ENCODE peak calls at places on chromosomes 7 and 10, in seven cellular contexts. One of them, this sample, is unnamed.
A peak's percentile ranks its signal among the peaks of the same experiment; 100 is the strongest.

GRCh38 chr10:93186631-93187030 is 112.9 kb downstream of the CYP26A1 start:
- DNase-seq in activated CD4-positive, alpha-beta T cell treated with anti-CD3 and anti-CD28 coated beads, Interleukin-2, amount 50 U/mL, for 1 hour: no peak
- DNase-seq in NCI-H1105: no peak
- DNase-seq in HT-29: no peak
- DNase-seq in OCI-LY7: no peak
- DNase-seq in stimulated activated CD4-positive, alpha-beta T cell treated with anti-CD3 and anti-CD28 coated beads, TNF-alpha, amount 100 ng/mL, for 24 hours: no peak
- DNase-seq in pancreas: no peak
- DNase-seq in this sample: no peak

GRCh38 chr7:152140067-152140466 is 114.6 kb downstream of the GALNT11 start:
- DNase-seq in activated CD4-positive, alpha-beta T cell treated with anti-CD3 and anti-CD28 coated beads, Interleukin-2, amount 50 U/mL, for 1 hour: no peak
- DNase-seq in NCI-H1105: no peak
- DNase-seq in HT-29: no peak
- DNase-seq in OCI-LY7: no peak
- DNase-seq in stimulated activated CD4-positive, alpha-beta T cell treated with anti-CD3 and anti-CD28 coated beads, TNF-alpha, amount 100 ng/mL, for 24 hours: no peak
- DNase-seq in pancreas: no peak
- DNase-seq in this sample: no peak

GRCh38 chr7:40095695-40096327 is 38.6 kb downstream of the MPLKIP start:
- DNase-seq in activated CD4-positive, alpha-beta T cell treated with anti-CD3 and anti-CD28 coated beads, Interleukin-2, amount 50 U/mL, for 1 hour: no peak
- DNase-seq in NCI-H1105: no peak
- DNase-seq in HT-29: no peak
- DNase-seq in OCI-LY7: no peak
- DNase-seq in stimulated activated CD4-positive, alpha-beta T cell treated with anti-CD3 and anti-CD28 coated beads, TNF-alpha, amount 100 ng/mL, for 24 hours: no peak
- DNase-seq in pancreas: no peak
- DNase-seq in this sample: no peak

GRCh38 chr10:103709341-103709920 is 145.9 kb downstream of the SH3PXD2A start:
- DNase-seq in activated CD4-positive, alpha-beta T cell treated with anti-CD3 and anti-CD28 coated beads, Interleukin-2, amount 50 U/mL, for 1 hour: no peak
- DNase-seq in NCI-H1105: no peak
- DNase-seq in HT-29: no peak
- DNase-seq in OCI-LY7: no peak
- DNase-seq in stimulated activated CD4-positive, alpha-beta T cell treated with anti-CD3 and anti-CD28 coated beads, TNF-alpha, amount 100 ng/mL, for 24 hours: no peak
- DNase-seq in pancreas: no peak
- DNase-seq in this sample: no peak

GRCh38 chr7:51316666-51317581 is at the start of gene COBL:
- DNase-seq in activated CD4-positive, alpha-beta T cell treated with anti-CD3 and anti-CD28 coated beads, Interleukin-2, amount 50 U/mL, for 1 hour: no peak
- DNase-seq in NCI-H1105: no peak
- DNase-seq in HT-29: peak; percentile 33
- DNase-seq in OCI-LY7: no peak
- DNase-seq in stimulated activated CD4-positive, alpha-beta T cell treated with anti-CD3 and anti-CD28 coated beads, TNF-alpha, amount 100 ng/mL, for 24 hours: no peak
- DNase-seq in pancreas: peak; percentile 86
- DNase-seq in this sample: no peak

GRCh38 chr10:124671486-124672075 is 72.6 kb downstream of the FAM53B start:
- DNase-seq in activated CD4-positive, alpha-beta T cell treated with anti-CD3 and anti-CD28 coated beads, Interleukin-2, amount 50 U/mL, for 1 hour: no peak
- DNase-seq in NCI-H1105: no peak
- DNase-seq in HT-29: peak; percentile 57
- DNase-seq in OCI-LY7: no peak
- DNase-seq in stimulated activated CD4-positive, alpha-beta T cell treated with anti-CD3 and anti-CD28 coated beads, TNF-alpha, amount 100 ng/mL, for 24 hours: no peak
- DNase-seq in pancreas: peak; percentile 17
- DNase-seq in this sample: no peak

GRCh38 chr10:122258136-122259074 is 12.7 kb upstream of the BTBD16 start:
- DNase-seq in activated CD4-positive, alpha-beta T cell treated with anti-CD3 and anti-CD28 coated beads, Interleukin-2, amount 50 U/mL, for 1 hour: no peak
- DNase-seq in NCI-H1105: no peak
- DNase-seq in HT-29: no peak
- DNase-seq in OCI-LY7: no peak
- DNase-seq in stimulated activated CD4-positive, alpha-beta T cell treated with anti-CD3 and anti-CD28 coated beads, TNF-alpha, amount 100 ng/mL, for 24 hours: no peak
- DNase-seq in pancreas: no peak
- DNase-seq in this sample: no peak

GRCh38 chr7:985127-985416 is 2.1 kb downstream of the CYP2W1 start:
- DNase-seq in activated CD4-positive, alpha-beta T cell treated with anti-CD3 and anti-CD28 coated beads, Interleukin-2, amount 50 U/mL, for 1 hour: no peak
- DNase-seq in NCI-H1105: no peak
- DNase-seq in HT-29: no peak
- DNase-seq in OCI-LY7: no peak
- DNase-seq in stimulated activated CD4-positive, alpha-beta T cell treated with anti-CD3 and anti-CD28 coated beads, TNF-alpha, amount 100 ng/mL, for 24 hours: no peak
- DNase-seq in pancreas: peak; percentile 72
- DNase-seq in this sample: no peak

GRCh38 chr7:42694894-42695553 is 216.8 kb downstream of the C7orf25 start:
- DNase-seq in activated CD4-positive, alpha-beta T cell treated with anti-CD3 and anti-CD28 coated beads, Interleukin-2, amount 50 U/mL, for 1 hour: no peak
- DNase-seq in NCI-H1105: no peak
- DNase-seq in HT-29: no peak
- DNase-seq in OCI-LY7: no peak
- DNase-seq in stimulated activated CD4-positive, alpha-beta T cell treated with anti-CD3 and anti-CD28 coated beads, TNF-alpha, amount 100 ng/mL, for 24 hours: no peak
- DNase-seq in pancreas: no peak
- DNase-seq in this sample: no peak

GRCh38 chr7:150384406-150385239 is 5.5 kb downstream of the ZNF775 start:
- DNase-seq in activated CD4-positive, alpha-beta T cell treated with anti-CD3 and anti-CD28 coated beads, Interleukin-2, amount 50 U/mL, for 1 hour: no peak
- DNase-seq in NCI-H1105: no peak
- DNase-seq in HT-29: no peak
- DNase-seq in OCI-LY7: no peak
- DNase-seq in stimulated activated CD4-positive, alpha-beta T cell treated with anti-CD3 and anti-CD28 coated beads, TNF-alpha, amount 100 ng/mL, for 24 hours: no peak
- DNase-seq in pancreas: peak; percentile 32
- DNase-seq in this sample: no peak

GRCh38 chr7:127938588-127938987 is 92.6 kb downstream of the LRRC4 start:
- DNase-seq in activated CD4-positive, alpha-beta T cell treated with anti-CD3 and anti-CD28 coated beads, Interleukin-2, amount 50 U/mL, for 1 hour: no peak
- DNase-seq in NCI-H1105: no peak
- DNase-seq in HT-29: no peak
- DNase-seq in OCI-LY7: no peak
- DNase-seq in stimulated activated CD4-positive, alpha-beta T cell treated with anti-CD3 and anti-CD28 coated beads, TNF-alpha, amount 100 ng/mL, for 24 hours: no peak
- DNase-seq in pancreas: no peak
- DNase-seq in this sample: no peak

GRCh38 chr10:79424221-79425073 is 21.0 kb downstream of the ZCCHC24 start:
- DNase-seq in activated CD4-positive, alpha-beta T cell treated with anti-CD3 and anti-CD28 coated beads, Interleukin-2, amount 50 U/mL, for 1 hour: no peak
- DNase-seq in NCI-H1105: no peak
- DNase-seq in HT-29: no peak
- DNase-seq in OCI-LY7: no peak
- DNase-seq in stimulated activated CD4-positive, alpha-beta T cell treated with anti-CD3 and anti-CD28 coated beads, TNF-alpha, amount 100 ng/mL, for 24 hours: no peak
- DNase-seq in pancreas: peak; percentile 47
- DNase-seq in this sample: no peak

GRCh38 chr10:77625379-77625778 is 12.2 kb downstream of the KCNMA1 start:
- DNase-seq in activated CD4-positive, alpha-beta T cell treated with anti-CD3 and anti-CD28 coated beads, Interleukin-2, amount 50 U/mL, for 1 hour: no peak
- DNase-seq in NCI-H1105: no peak
- DNase-seq in HT-29: no peak
- DNase-seq in OCI-LY7: no peak
- DNase-seq in stimulated activated CD4-positive, alpha-beta T cell treated with anti-CD3 and anti-CD28 coated beads, TNF-alpha, amount 100 ng/mL, for 24 hours: no peak
- DNase-seq in pancreas: no peak
- DNase-seq in this sample: no peak

GRCh38 chr7:129924602-129925001 is 28.2 kb downstream of the UBE2H start:
- DNase-seq in activated CD4-positive, alpha-beta T cell treated with anti-CD3 and anti-CD28 coated beads, Interleukin-2, amount 50 U/mL, for 1 hour: no peak
- DNase-seq in NCI-H1105: no peak
- DNase-seq in HT-29: no peak
- DNase-seq in OCI-LY7: no peak
- DNase-seq in stimulated activated CD4-positive, alpha-beta T cell treated with anti-CD3 and anti-CD28 coated beads, TNF-alpha, amount 100 ng/mL, for 24 hours: no peak
- DNase-seq in pancreas: no peak
- DNase-seq in this sample: no peak

GRCh38 chr10:23927926-23928325 is 281.0 kb upstream of the KIAA1217 start:
- DNase-seq in activated CD4-positive, alpha-beta T cell treated with anti-CD3 and anti-CD28 coated beads, Interleukin-2, amount 50 U/mL, for 1 hour: no peak
- DNase-seq in NCI-H1105: no peak
- DNase-seq in HT-29: no peak
- DNase-seq in OCI-LY7: no peak
- DNase-seq in stimulated activated CD4-positive, alpha-beta T cell treated with anti-CD3 and anti-CD28 coated beads, TNF-alpha, amount 100 ng/mL, for 24 hours: no peak
- DNase-seq in pancreas: no peak
- DNase-seq in this sample: no peak

GRCh38 chr10:29555746-29556481 is 78.9 kb downstream of the SVIL start:
- DNase-seq in activated CD4-positive, alpha-beta T cell treated with anti-CD3 and anti-CD28 coated beads, Interleukin-2, amount 50 U/mL, for 1 hour: no peak
- DNase-seq in NCI-H1105: no peak
- DNase-seq in HT-29: peak; percentile 32
- DNase-seq in OCI-LY7: no peak
- DNase-seq in stimulated activated CD4-positive, alpha-beta T cell treated with anti-CD3 and anti-CD28 coated beads, TNF-alpha, amount 100 ng/mL, for 24 hours: no peak
- DNase-seq in pancreas: no peak
- DNase-seq in this sample: no peak

GRCh38 chr10:86374664-86375063 is 8.1 kb upstream of the GRID1 start:
- DNase-seq in activated CD4-positive, alpha-beta T cell treated with anti-CD3 and anti-CD28 coated beads, Interleukin-2, amount 50 U/mL, for 1 hour: no peak
- DNase-seq in NCI-H1105: no peak
- DNase-seq in HT-29: no peak
- DNase-seq in OCI-LY7: no peak
- DNase-seq in stimulated activated CD4-positive, alpha-beta T cell treated with anti-CD3 and anti-CD28 coated beads, TNF-alpha, amount 100 ng/mL, for 24 hours: no peak
- DNase-seq in pancreas: no peak
- DNase-seq in this sample: no peak

GRCh38 chr7:77766801-77767605 is 31.2 kb downstream of the TMEM60 start:
- DNase-seq in activated CD4-positive, alpha-beta T cell treated with anti-CD3 and anti-CD28 coated beads, Interleukin-2, amount 50 U/mL, for 1 hour: no peak
- DNase-seq in NCI-H1105: no peak
- DNase-seq in HT-29: no peak
- DNase-seq in OCI-LY7: no peak
- DNase-seq in stimulated activated CD4-positive, alpha-beta T cell treated with anti-CD3 and anti-CD28 coated beads, TNF-alpha, amount 100 ng/mL, for 24 hours: no peak
- DNase-seq in pancreas: no peak
- DNase-seq in this sample: no peak

GRCh38 chr10:16902606-16903005 is 85.4 kb upstream of the RSU1 start:
- DNase-seq in activated CD4-positive, alpha-beta T cell treated with anti-CD3 and anti-CD28 coated beads, Interleukin-2, amount 50 U/mL, for 1 hour: no peak
- DNase-seq in NCI-H1105: no peak
- DNase-seq in HT-29: no peak
- DNase-seq in OCI-LY7: no peak
- DNase-seq in stimulated activated CD4-positive, alpha-beta T cell treated with anti-CD3 and anti-CD28 coated beads, TNF-alpha, amount 100 ng/mL, for 24 hours: peak; percentile 5
- DNase-seq in pancreas: no peak
- DNase-seq in this sample: no peak

GRCh38 chr7:103996017-103996551 is 6.6 kb upstream of the RELN start:
- DNase-seq in activated CD4-positive, alpha-beta T cell treated with anti-CD3 and anti-CD28 coated beads, Interleukin-2, amount 50 U/mL, for 1 hour: no peak
- DNase-seq in NCI-H1105: no peak
- DNase-seq in HT-29: no peak
- DNase-seq in OCI-LY7: no peak
- DNase-seq in stimulated activated CD4-positive, alpha-beta T cell treated with anti-CD3 and anti-CD28 coated beads, TNF-alpha, amount 100 ng/mL, for 24 hours: no peak
- DNase-seq in pancreas: no peak
- DNase-seq in this sample: no peak

GRCh38 chr7:131899271-131900030 is 343.0 kb upstream of the PODXL start:
- DNase-seq in activated CD4-positive, alpha-beta T cell treated with anti-CD3 and anti-CD28 coated beads, Interleukin-2, amount 50 U/mL, for 1 hour: no peak
- DNase-seq in NCI-H1105: no peak
- DNase-seq in HT-29: no peak
- DNase-seq in OCI-LY7: no peak
- DNase-seq in stimulated activated CD4-positive, alpha-beta T cell treated with anti-CD3 and anti-CD28 coated beads, TNF-alpha, amount 100 ng/mL, for 24 hours: no peak
- DNase-seq in pancreas: no peak
- DNase-seq in this sample: no peak

GRCh38 chr7:15854841-15855576 is 168.5 kb upstream of the MEOX2 start:
- DNase-seq in activated CD4-positive, alpha-beta T cell treated with anti-CD3 and anti-CD28 coated beads, Interleukin-2, amount 50 U/mL, for 1 hour: no peak
- DNase-seq in NCI-H1105: no peak
- DNase-seq in HT-29: no peak
- DNase-seq in OCI-LY7: no peak
- DNase-seq in stimulated activated CD4-positive, alpha-beta T cell treated with anti-CD3 and anti-CD28 coated beads, TNF-alpha, amount 100 ng/mL, for 24 hours: no peak
- DNase-seq in pancreas: no peak
- DNase-seq in this sample: no peak

GRCh38 chr10:123795846-123796590 is 95.6 kb downstream of the CPXM2 start:
- DNase-seq in activated CD4-positive, alpha-beta T cell treated with anti-CD3 and anti-CD28 coated beads, Interleukin-2, amount 50 U/mL, for 1 hour: no peak
- DNase-seq in NCI-H1105: no peak
- DNase-seq in HT-29: no peak
- DNase-seq in OCI-LY7: no peak
- DNase-seq in stimulated activated CD4-positive, alpha-beta T cell treated with anti-CD3 and anti-CD28 coated beads, TNF-alpha, amount 100 ng/mL, for 24 hours: no peak
- DNase-seq in pancreas: no peak
- DNase-seq in this sample: no peak

GRCh38 chr10:84026821-84027257 is 112.5 kb upstream of the GHITM start:
- DNase-seq in activated CD4-positive, alpha-beta T cell treated with anti-CD3 and anti-CD28 coated beads, Interleukin-2, amount 50 U/mL, for 1 hour: no peak
- DNase-seq in NCI-H1105: peak; percentile 23
- DNase-seq in HT-29: peak; percentile 28
- DNase-seq in OCI-LY7: peak; percentile 30
- DNase-seq in stimulated activated CD4-positive, alpha-beta T cell treated with anti-CD3 and anti-CD28 coated beads, TNF-alpha, amount 100 ng/mL, for 24 hours: no peak
- DNase-seq in pancreas: no peak
- DNase-seq in this sample: peak; percentile 55

GRCh38 chr7:105775580-105775979 is 100.8 kb downstream of the ATXN7L1 start:
- DNase-seq in activated CD4-positive, alpha-beta T cell treated with anti-CD3 and anti-CD28 coated beads, Interleukin-2, amount 50 U/mL, for 1 hour: no peak
- DNase-seq in NCI-H1105: no peak
- DNase-seq in HT-29: no peak
- DNase-seq in OCI-LY7: no peak
- DNase-seq in stimulated activated CD4-positive, alpha-beta T cell treated with anti-CD3 and anti-CD28 coated beads, TNF-alpha, amount 100 ng/mL, for 24 hours: no peak
- DNase-seq in pancreas: no peak
- DNase-seq in this sample: no peak

GRCh38 chr7:50369408-50370026 is 65.0 kb downstream of the IKZF1 start:
- DNase-seq in activated CD4-positive, alpha-beta T cell treated with anti-CD3 and anti-CD28 coated beads, Interleukin-2, amount 50 U/mL, for 1 hour: peak; percentile 39
- DNase-seq in NCI-H1105: peak; percentile 46
- DNase-seq in HT-29: peak; percentile 51
- DNase-seq in OCI-LY7: peak; percentile 83
- DNase-seq in stimulated activated CD4-positive, alpha-beta T cell treated with anti-CD3 and anti-CD28 coated beads, TNF-alpha, amount 100 ng/mL, for 24 hours: no peak
- DNase-seq in pancreas: no peak
- DNase-seq in this sample: peak; percentile 91

GRCh38 chr7:94301024-94301588 is 93.6 kb upstream of the COL1A2 start:
- DNase-seq in activated CD4-positive, alpha-beta T cell treated with anti-CD3 and anti-CD28 coated beads, Interleukin-2, amount 50 U/mL, for 1 hour: no peak
- DNase-seq in NCI-H1105: no peak
- DNase-seq in HT-29: peak; percentile 88
- DNase-seq in OCI-LY7: no peak
- DNase-seq in stimulated activated CD4-positive, alpha-beta T cell treated with anti-CD3 and anti-CD28 coated beads, TNF-alpha, amount 100 ng/mL, for 24 hours: no peak
- DNase-seq in pancreas: peak; percentile 45
- DNase-seq in this sample: no peak

GRCh38 chr10:75492151-75492550 is 60.7 kb downstream of the LRMDA start:
- DNase-seq in activated CD4-positive, alpha-beta T cell treated with anti-CD3 and anti-CD28 coated beads, Interleukin-2, amount 50 U/mL, for 1 hour: no peak
- DNase-seq in NCI-H1105: no peak
- DNase-seq in HT-29: no peak
- DNase-seq in OCI-LY7: no peak
- DNase-seq in stimulated activated CD4-positive, alpha-beta T cell treated with anti-CD3 and anti-CD28 coated beads, TNF-alpha, amount 100 ng/mL, for 24 hours: no peak
- DNase-seq in pancreas: no peak
- DNase-seq in this sample: no peak

GRCh38 chr7:33210958-33211357 is 81.6 kb downstream of the BBS9 start:
- DNase-seq in activated CD4-positive, alpha-beta T cell treated with anti-CD3 and anti-CD28 coated beads, Interleukin-2, amount 50 U/mL, for 1 hour: no peak
- DNase-seq in NCI-H1105: no peak
- DNase-seq in HT-29: no peak
- DNase-seq in OCI-LY7: no peak
- DNase-seq in stimulated activated CD4-positive, alpha-beta T cell treated with anti-CD3 and anti-CD28 coated beads, TNF-alpha, amount 100 ng/mL, for 24 hours: no peak
- DNase-seq in pancreas: no peak
- DNase-seq in this sample: no peak

GRCh38 chr10:91551856-91552255 is 81.0 kb downstream of the PPP1R3C start:
- DNase-seq in activated CD4-positive, alpha-beta T cell treated with anti-CD3 and anti-CD28 coated beads, Interleukin-2, amount 50 U/mL, for 1 hour: no peak
- DNase-seq in NCI-H1105: no peak
- DNase-seq in HT-29: peak; percentile 64
- DNase-seq in OCI-LY7: no peak
- DNase-seq in stimulated activated CD4-positive, alpha-beta T cell treated with anti-CD3 and anti-CD28 coated beads, TNF-alpha, amount 100 ng/mL, for 24 hours: no peak
- DNase-seq in pancreas: no peak
- DNase-seq in this sample: no peak

This sample was measured in Karpas-422.